ENCODE peak calls at places on chromosomes 12 and 14, in seven cellular contexts. Q is iPS DF 6.9; M is GM10248; P is GM23248; F is stimulated activated naive CD4-positive, alpha-beta T cell; A is stimulated activated CD4-positive, alpha-beta T cell treated with anti-CD3 and anti-CD28 coated beads, Interleukin-4, amount 100 ng/mL, for 24 hours; K is HEK293T. V is an unnamed sample.

GRCh38 chr14:55356913-55357312 is 54.7 kb downstream of the ATG14 start:
- DNase-seq in Q (no peak), M (no peak), P (no peak), F (no peak), A (no peak), K (no peak), V (no peak)

GRCh38 chr14:23494223-23494622 is 24.7 kb downstream of the NGDN start:
- DNase-seq in Q (peak; percentile 78), M (no peak), P (no peak), F (no peak), A (no peak), K (no peak), V (peak; percentile 44)

GRCh38 chr14:55180006-55180405 is 11.4 kb downstream of the DLGAP5 start:
- DNase-seq in Q (no peak), M (no peak), P (no peak), F (no peak), A (no peak), K (no peak), V (no peak)

GRCh38 chr12:53251477-53252348 is 16.4 kb upstream of the ESPL1 start:
- DNase-seq in Q (no peak), M (peak; percentile 93), P (peak; percentile 90), F (peak; percentile 74), A (peak; percentile 68), K (peak; percentile 91), V (peak; percentile 86)

GRCh38 chr12:79424109-79424721 is 266.5 kb downstream of the PAWR start:
- DNase-seq in Q (no peak), M (no peak), P (peak; percentile 97), F (no peak), A (no peak), K (no peak), V (no peak)

GRCh38 chr14:70845601-70846000 is 36.3 kb upstream of the MAP3K9 start:
- DNase-seq in Q (no peak), M (no peak), P (no peak), F (no peak), A (no peak), K (no peak), V (no peak)

GRCh38 chr12:76080017-76080728 is 4.3 kb downstream of the NAP1L1 start:
- DNase-seq in Q (no peak), M (no peak), P (peak; percentile 16), F (no peak), A (no peak), K (no peak), V (no peak)

GRCh38 chr12:2803635-2804380 is 8.7 kb upstream of the ITFG2 start:
- DNase-seq in Q (no peak), M (peak; percentile 39), P (no peak), F (no peak), A (no peak), K (no peak), V (no peak)

GRCh38 chr14:74302160-74302628 is 540 bp downstream of the ABCD4 start:
- DNase-seq in Q (no peak), M (peak; percentile 69), P (peak; percentile 85), F (no peak), A (peak; percentile 20), K (peak; percentile 58), V (no peak)

GRCh38 chr12:94735985-94736384 is 85.6 kb upstream of the TMCC3 start:
- DNase-seq in Q (no peak), M (no peak), P (no peak), F (no peak), A (no peak), K (no peak), V (no peak)

GRCh38 chr12:104694161-104694560 is 237.4 kb downstream of the CHST11 start:
- DNase-seq in Q (no peak), M (no peak), P (peak; percentile 68), F (no peak), A (no peak), K (no peak), V (no peak)

GRCh38 chr12:132881853-132882252 is 5.6 kb downstream of the CHFR start:
- DNase-seq in Q (no peak), M (no peak), P (no peak), F (no peak), A (no peak), K (no peak), V (no peak)

V was measured in WTC11.